ENCODE peak calls at places on chromosomes 5 and 9, in five cellular contexts. E, P, O, Y and L are unnamed samples.

GRCh38 chr5:173828952-173829351 is 59.2 kb upstream of the CPEB4 start:
- DNase-seq in E (no peak), P (no peak), Y (no peak), O (no peak), L (no peak)

GRCh38 chr5:1474183-1474839 is 29.1 kb upstream of the SLC6A3 start:
- DNase-seq in O (no peak), E (peak), Y (no peak), P (no peak), L (no peak)

GRCh38 chr9:134698587-134699342 is 57.2 kb downstream of the COL5A1 start:
- DNase-seq in P (peak), O (peak), E (peak), Y (peak), L (peak)

GRCh38 chr9:108885643-108886348 is 23.7 kb downstream of the ACTL7A start:
- DNase-seq in P (peak), E (peak), O (no peak), Y (peak), L (no peak)

GRCh38 chr9:95126739-95127138 is 190.8 kb downstream of the FANCC start:
- DNase-seq in P (no peak), E (no peak), O (no peak), Y (no peak), L (no peak)

GRCh38 chr5:154442801-154443200 is 3.0 kb upstream of the SAP30L start:
- DNase-seq in E (no peak), O (no peak), P (no peak), Y (no peak), L (no peak)

GRCh38 chr5:74581988-74582365 is 58.6 kb downstream of the ENC1 start:
- DNase-seq in P (no peak), E (no peak), Y (no peak), O (no peak), L (no peak)

GRCh38 chr5:2818936-2819335 is 67.5 kb upstream of the IRX2 start:
- DNase-seq in O (no peak), P (no peak), Y (no peak), E (no peak), L (no peak)

GRCh38 chr5:149356391-149356790 is 1.5 kb upstream of the PCYOX1L start:
- DNase-seq in O (no peak), P (peak), Y (no peak), E (peak), L (no peak)

GRCh38 chr5:172816887-172817418 is 17.1 kb upstream of the ERGIC1 start:
- DNase-seq in O (no peak), Y (no peak), P (peak), E (no peak), L (no peak)

GRCh38 chr5:7518947-7519560 is 123.1 kb downstream of the ADCY2 start:
- DNase-seq in Y (peak), O (no peak), E (no peak), P (no peak), L (no peak)
- TF ChIP-seq CTCF in Y (no peak), O (no peak), E (peak), P (no peak), L (no peak)

GRCh38 chr9:92328225-92328624 is 2.5 kb downstream of the CENPP start:
- DNase-seq in Y (peak), E (peak), P (peak), O (no peak), L (no peak)
- TF ChIP-seq CTCF in Y (peak), E (no peak), P (no peak), O (no peak), L (no peak)

GRCh38 chr9:10612649-10613398 is at the start of gene PTPRD:
- DNase-seq in E (peak), P (peak), O (peak), Y (peak), L (no peak)
- TF ChIP-seq CTCF in E (no peak), P (no peak), O (peak), Y (no peak), L (no peak)

DNA sequence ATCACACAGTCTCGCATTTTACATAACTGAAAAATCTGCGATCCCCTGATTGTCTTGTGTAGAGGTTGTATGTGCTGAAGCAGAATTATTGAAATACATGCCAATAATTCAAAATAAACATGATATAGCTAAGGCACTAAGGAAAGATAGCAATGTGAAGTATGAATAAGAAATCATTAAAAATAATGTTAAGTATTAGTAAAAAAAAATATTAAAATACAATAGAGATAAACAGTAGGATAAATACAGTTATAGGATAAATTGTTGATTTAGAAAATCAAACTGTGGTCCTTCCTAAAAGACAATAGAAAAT is 121.1 kb downstream of the FBXL17 start:
- DNase-seq in O (no peak), P (no peak), E (no peak), Y (no peak), L (no peak)
- TF ChIP-seq CTCF in O (no peak), P (peak), E (no peak), Y (no peak), L (no peak)

DNA sequence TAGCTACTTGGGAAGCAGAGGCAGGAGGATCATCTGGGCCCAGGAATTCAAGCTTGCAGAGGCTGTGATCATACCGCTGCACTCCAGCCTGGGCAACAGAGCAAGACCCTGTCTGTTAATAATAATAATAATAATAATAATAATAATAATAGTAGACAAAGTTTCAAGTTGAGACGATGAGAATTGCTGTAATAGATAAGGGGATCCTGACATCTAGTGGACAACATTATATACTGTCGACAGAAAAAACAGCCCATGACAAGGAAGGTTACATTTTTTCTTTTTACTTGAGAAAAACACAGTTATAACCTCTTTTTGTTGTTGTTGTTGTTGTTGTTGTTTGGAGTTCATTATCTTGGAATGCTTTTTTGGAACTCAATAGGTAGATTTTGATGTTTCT is 35.3 kb downstream of the NDFIP1 start:
- DNase-seq in E (peak), Y (peak), O (no peak), P (no peak), L (no peak)
- TF ChIP-seq CTCF in E (peak), Y (peak), O (peak), P (peak), L (no peak)

DNA sequence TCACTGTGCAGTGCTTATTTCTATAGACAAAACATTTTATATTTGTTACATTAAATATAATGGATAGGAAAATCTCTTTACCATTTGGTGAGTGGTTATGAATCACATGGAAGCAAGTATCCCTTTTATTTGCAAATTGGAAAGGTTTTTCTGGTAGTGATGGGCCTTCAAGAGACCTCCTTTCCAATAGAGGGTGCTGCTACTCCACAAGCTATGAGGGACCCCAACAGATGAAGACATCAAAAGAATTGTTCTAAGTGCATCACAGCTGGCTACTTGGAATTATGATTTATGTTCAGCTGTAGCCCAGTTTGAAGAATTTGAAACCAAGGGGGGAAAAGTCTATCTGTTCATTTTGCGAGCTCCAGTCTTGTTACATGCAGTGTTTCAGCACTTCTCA is 493.7 kb upstream of the SGCD start:
- DNase-seq in Y (no peak), E (peak), P (no peak), O (no peak), L (no peak)
- TF ChIP-seq CTCF in Y (no peak), E (no peak), P (no peak), O (no peak), L (no peak)